ENCODE peak calls at places on chromosomes 2 and 18, in nine cellular contexts. Y is psoas muscle; L is LoVo; I is activated CD4-positive, alpha-beta T cell treated with anti-CD3 and anti-CD28 coated beads, Interleukin-2, amount 10 ng/mL, durations not matched to agents 7 days and 5 days; T is T-helper 9 cell; P is mucosa of gallbladder; G is SW480; V is effector memory CD4-positive, alpha-beta T cell; F is sciatic nerve. R is an unnamed sample.

GRCh38 chr2:156908825-156909224 is 348.7 kb upstream of the GALNT5 start:
- DNase-seq in Y (no peak), L (no peak), I (no peak), T (no peak), P (no peak), G (peak; percentile 8), V (no peak), F (no peak), R (no peak)

GRCh38 chr18:62979900-62980299 is 264.6 kb downstream of the PHLPP1 start:
- DNase-seq in Y (no peak), L (no peak), I (no peak), T (no peak), P (no peak), G (no peak), V (no peak), F (no peak), R (no peak)

GRCh38 chr18:48992791-48993555 is 42.2 kb upstream of the SMAD7 start:
- DNase-seq in Y (no peak), L (peak; percentile 74), I (no peak), T (no peak), P (no peak), G (peak; percentile 29), V (no peak), F (no peak), R (no peak)

GRCh38 chr2:207143474-207144190 is 22.1 kb downstream of the KLF7 start:
- DNase-seq in Y (peak; percentile 82), L (no peak), I (peak; percentile 80), T (peak; percentile 21), P (peak; percentile 44), G (no peak), V (peak; percentile 7), F (peak; percentile 87), R (no peak)

GRCh38 chr2:134268265-134268664 is 14.4 kb downstream of the MGAT5 start:
- DNase-seq in Y (no peak), L (no peak), I (no peak), T (no peak), P (peak; percentile 55), G (no peak), V (no peak), F (no peak), R (no peak)

GRCh38 chr2:181937473-181937872 is 45.9 kb downstream of the ITPRID2 start:
- DNase-seq in Y (no peak), L (no peak), I (no peak), T (no peak), P (no peak), G (no peak), V (no peak), F (no peak), R (no peak)

GRCh38 chr2:10007921-10008808 is 35.2 kb upstream of the KLF11 start:
- DNase-seq in Y (peak; percentile 52), L (no peak), I (no peak), T (no peak), P (no peak), G (no peak), V (no peak), F (peak; percentile 58), R (peak; percentile 34)

GRCh38 chr2:16351541-16351940 is 314.1 kb downstream of the CYRIA start:
- DNase-seq in Y (no peak), L (no peak), I (no peak), T (no peak), P (no peak), G (no peak), V (no peak), F (no peak), R (no peak)

GRCh38 chr2:44277541-44277940 is 2.3 kb downstream of the SLC3A1 start:
- DNase-seq in Y (no peak), L (no peak), I (no peak), T (no peak), P (no peak), G (peak; percentile 20), V (no peak), F (no peak), R (no peak)

GRCh38 chr2:201798252-201798918 is 8.0 kb upstream of the CDK15 start:
- DNase-seq in Y (no peak), L (peak; percentile 57), I (no peak), T (no peak), P (no peak), G (peak; percentile 90), V (no peak), F (no peak), R (no peak)

GRCh38 chr2:43084699-43085091 is 141.7 kb downstream of the ZFP36L2 start:
- DNase-seq in Y (peak; percentile 75), L (no peak), I (no peak), T (no peak), P (peak; percentile 51), G (no peak), V (no peak), F (no peak), R (no peak)

GRCh38 chr2:133264951-133265949 is 303.0 kb downstream of the NCKAP5 start:
- DNase-seq in Y (no peak), L (no peak), I (no peak), T (no peak), P (no peak), G (peak; percentile 25), V (no peak), F (no peak), R (no peak)

GRCh38 chr2:5690718-5691658 is 1.2 kb upstream of the SOX11 start:
- DNase-seq in Y (no peak), L (no peak), I (no peak), T (no peak), P (no peak), G (no peak), V (no peak), F (no peak), R (no peak)

GRCh38 chr2:233919938-233920337 is 2.8 kb downstream of the TRPM8 start:
- DNase-seq in Y (no peak), L (no peak), I (no peak), T (no peak), P (no peak), G (no peak), V (no peak), F (no peak), R (no peak)

GRCh38 chr2:7626139-7626537 is 708.9 kb downstream of the RNF144A start:
- DNase-seq in Y (no peak), L (no peak), I (no peak), T (no peak), P (no peak), G (no peak), V (no peak), F (no peak), R (no peak)

GRCh38 chr2:207160115-207160514 is 5.6 kb downstream of the KLF7 start:
- DNase-seq in Y (no peak), L (no peak), I (no peak), T (no peak), P (no peak), G (no peak), V (no peak), F (no peak), R (no peak)

GRCh38 chr2:181656450-181657261 is at the start of gene CERKL:
- DNase-seq in Y (peak; percentile 17), L (no peak), I (peak; percentile 12), T (no peak), P (peak; percentile 60), G (no peak), V (no peak), F (peak; percentile 59), R (no peak)

GRCh38 chr2:59693176-59693959 is 860.1 kb downstream of the BCL11A start:
- DNase-seq in Y (no peak), L (no peak), I (no peak), T (no peak), P (no peak), G (no peak), V (no peak), F (no peak), R (no peak)